ENCODE peak calls at places on chromosomes 6 and 20, in eight cellular contexts. Z is RWPE1; Y is tibial artery; U is erythroblast; S is adipocyte; O is stimulated activated CD8-positive, alpha-beta memory T cell treated with anti-CD3 and anti-CD28 coated beads, Interleukin-4, amount 100 ng/mL, for 24 hours; M is B cell; C is stimulated activated effector memory CD8-positive, alpha-beta T cell treated with anti-CD3 and anti-CD28 coated beads, Interleukin-12 subunit alpha, Interleukin-12 subunit beta, amount 100 ng/mL, for 72 hours. H is an unnamed sample.

GRCh38 chr6:79808846-79809245 is 138.5 kb downstream of the ELOVL4 start:
- DNase-seq in Z (no peak), Y (no peak), U (no peak), S (peak), O (no peak), M (no peak), C (no peak), H (no peak)

GRCh38 chr6:32196682-32197616 is 4.5 kb upstream of the GPSM3 start:
- DNase-seq in Z (no peak), Y (no peak), U (peak), S (peak), O (no peak), M (no peak), C (no peak), H (no peak)

GRCh38 chr6:133895573-133896343 is 6.8 kb downstream of the TCF21 start:
- DNase-seq in Z (no peak), Y (no peak), U (no peak), S (no peak), O (no peak), M (no peak), C (no peak), H (no peak)

GRCh38 chr6:30507849-30508843 is 18.8 kb downstream of the HLA-E start:
- DNase-seq in Z (no peak), Y (no peak), U (no peak), S (no peak), O (no peak), M (no peak), C (no peak), H (no peak)

GRCh38 chr20:46123482-46124245 is 5.5 kb downstream of the CD40 start:
- DNase-seq in Z (no peak), Y (no peak), U (no peak), S (no peak), O (no peak), M (no peak), C (no peak), H (no peak)

GRCh38 chr20:52331655-52332054 is 140.1 kb upstream of the ZFP64 start:
- DNase-seq in Z (no peak), Y (no peak), U (no peak), S (no peak), O (no peak), M (no peak), C (no peak), H (no peak)

GRCh38 chr6:31948753-31949413 is 3.0 kb downstream of the CFB start:
- DNase-seq in Z (peak), Y (no peak), U (peak), S (no peak), O (no peak), M (no peak), C (no peak), H (no peak)

GRCh38 chr20:50366270-50367103 is 143.7 kb upstream of the PTPN1 start:
- DNase-seq in Z (peak), Y (peak), U (peak), S (peak), O (no peak), M (no peak), C (no peak), H (peak)

GRCh38 chr6:91538622-91539021 is 951.8 kb upstream of the MAP3K7 start:
- DNase-seq in Z (no peak), Y (no peak), U (no peak), S (no peak), O (no peak), M (no peak), C (no peak), H (no peak)

GRCh38 chr20:40949346-40949745 is 79.3 kb upstream of the TOP1 start:
- DNase-seq in Z (no peak), Y (no peak), U (no peak), S (no peak), O (no peak), M (no peak), C (no peak), H (no peak)

GRCh38 chr6:29709178-29709576 is 14.1 kb upstream of the HLA-F start:
- DNase-seq in Z (no peak), Y (no peak), U (no peak), S (no peak), O (no peak), M (no peak), C (no peak), H (no peak)

GRCh38 chr20:43667341-43668132 is 623 bp downstream of the MYBL2 start:
- DNase-seq in Z (peak), Y (no peak), U (peak), S (peak), O (no peak), M (peak), C (no peak), H (no peak)

GRCh38 chr6:155142163-155142901 is 121.5 kb upstream of the CLDN20 start:
- DNase-seq in Z (no peak), Y (no peak), U (no peak), S (no peak), O (no peak), M (no peak), C (no peak), H (no peak)

GRCh38 chr20:51752343-51752951 is 15.7 kb downstream of the ATP9A start:
- DNase-seq in Z (peak), Y (no peak), U (no peak), S (peak), O (no peak), M (no peak), C (no peak), H (no peak)

GRCh38 chr6:138036111-138036510 is 71.1 kb downstream of the PERP start:
- DNase-seq in Z (peak), Y (no peak), U (no peak), S (no peak), O (no peak), M (no peak), C (no peak), H (no peak)

H was measured in NCI-H2029.